ENCODE peak calls at places on chromosomes 7 and 10, in five cellular contexts. K is neural progenitor cell, R is right atrium auricular region, B is stomach, N is adipocyte. E is an unnamed sample. For H3K9me3 and H3K4me1, the result is how much of the 10 kb centered on the place peaks cover.

GRCh38 chr10:58299580-58299979 is 30.6 kb downstream of the CISD1 start:
- DNase-seq in B (peak), R (no peak), N (peak), K (peak), E (peak)

GRCh38 chr10:46229144-46229563 is 57.6 kb upstream of the ANTXRL start:
- DNase-seq in B (peak), R (peak), K (peak), N (peak), E (no peak)

GRCh38 chr10:74910604-74911355 is 84.4 kb downstream of the KAT6B start:
- DNase-seq in N (peak), R (no peak), B (no peak), K (no peak), E (no peak)

GRCh38 chr7:69773535-69774225 is 175.4 kb downstream of the AUTS2 start:
- DNase-seq in B (no peak), N (no peak), R (peak), K (no peak), E (no peak)

GRCh38 chr7:25894902-25895791 is 256.9 kb upstream of the NFE2L3 start:
- DNase-seq in B (peak), K (peak), N (peak), R (peak), E (peak)

GRCh38 chr7:44220046-44220720 is 19.4 kb downstream of the YKT6 start:
- DNase-seq in K (no peak), R (no peak), N (no peak), B (no peak), E (no peak)

GRCh38 chr10:31926765-31927596 is 1.6 kb downstream of the ARHGAP12 start:
- DNase-seq in K (peak), R (no peak), B (no peak), N (peak), E (no peak)

GRCh38 chr10:129972145-129972965 is 8.3 kb upstream of the EBF3 start:
- DNase-seq in R (no peak), N (no peak), B (no peak), K (peak), E (no peak)

GRCh38 chr10:69439813-69440506 is 11.3 kb upstream of the TSPAN15 start:
- DNase-seq in N (peak), K (peak), B (peak), R (no peak), E (no peak)

GRCh38 chr7:74362262-74362661 is 73.1 kb downstream of the CLIP2 start:
- DNase-seq in K (no peak), N (no peak), B (no peak), R (no peak), E (no peak)

GRCh38 chr10:132536241-132536963 is 1.2 kb upstream of the INPP5A start:
- DNase-seq in B (peak), N (no peak), R (no peak), K (peak), E (peak)

GRCh38 chr10:122492006-122492405 is 30.7 kb downstream of the HTRA1 start:
- DNase-seq in N (peak), B (no peak), R (no peak), K (no peak), E (no peak)

GRCh38 chr7:116150588-116150987 is 59.8 kb upstream of the TES start:
- DNase-seq in K (no peak), B (no peak), N (no peak), R (no peak), E (no peak)

GRCh38 chr7:36942558-36943354 is 218.5 kb upstream of the AOAH start:
- DNase-seq in N (no peak), K (no peak), R (no peak), B (no peak), E (no peak)
- H3K9me3 ChIP-seq in N (half or more), K (under half), R (under half), B (under half), E (under half)

GRCh38 chr10:663466-663751 is 26.1 kb downstream of the DIP2C start:
- DNase-seq in K (no peak), B (no peak), N (no peak), R (no peak), E (no peak)
- H3K4me1 ChIP-seq in K (under half), B (under half), N (under half), R (half or more), E (under half)

DNA sequence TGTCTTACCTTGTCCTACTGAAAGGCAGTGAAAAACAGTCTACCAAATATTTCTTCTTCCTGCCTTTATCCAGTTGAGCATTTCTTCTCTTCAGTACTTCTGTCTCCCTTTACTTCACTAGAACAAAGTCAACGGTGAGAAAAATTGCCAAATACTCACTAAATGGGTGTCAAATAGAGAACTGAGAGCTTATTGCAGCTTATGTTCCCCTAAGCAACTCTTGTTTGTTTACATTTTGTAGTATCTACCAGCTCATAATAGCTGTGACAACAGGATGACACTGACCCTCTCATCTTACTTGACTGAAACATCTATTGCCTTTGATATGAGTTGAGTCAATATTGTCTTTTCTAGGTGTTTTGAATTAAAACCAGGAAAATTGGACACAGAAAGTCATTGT is 327.9 kb upstream of the SORCS1 start:
- DNase-seq in B (no peak), N (no peak), K (no peak), R (no peak), E (no peak)
- H3K9me3 ChIP-seq in B (under half), N (under half), K (under half), R (under half), E (under half)

DNA sequence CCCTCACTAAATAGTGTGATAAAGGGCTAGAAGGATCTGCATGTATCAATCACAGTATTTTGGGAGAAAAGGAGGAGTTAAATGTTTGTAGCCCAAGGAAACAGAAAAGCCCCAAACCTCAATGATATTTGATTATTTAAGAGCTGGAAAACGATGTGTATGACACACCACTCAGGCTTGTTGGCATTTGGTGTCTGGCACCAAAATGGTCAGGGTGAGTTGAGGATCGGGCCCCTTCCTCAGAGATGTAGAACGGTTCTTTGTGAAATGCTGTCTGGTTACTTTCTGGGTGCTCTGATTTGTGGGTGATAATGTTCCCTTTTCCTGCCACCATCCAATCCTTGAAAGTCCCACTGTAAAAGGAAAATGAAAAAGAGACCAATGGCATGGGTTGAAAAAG is 113.7 kb downstream of the CCDC3 start:
- DNase-seq in B (no peak), R (no peak), K (no peak), N (no peak), E (no peak)
- H3K4me1 ChIP-seq in B (under half), R (under half), K (under half), N (under half), E (under half)

DNA sequence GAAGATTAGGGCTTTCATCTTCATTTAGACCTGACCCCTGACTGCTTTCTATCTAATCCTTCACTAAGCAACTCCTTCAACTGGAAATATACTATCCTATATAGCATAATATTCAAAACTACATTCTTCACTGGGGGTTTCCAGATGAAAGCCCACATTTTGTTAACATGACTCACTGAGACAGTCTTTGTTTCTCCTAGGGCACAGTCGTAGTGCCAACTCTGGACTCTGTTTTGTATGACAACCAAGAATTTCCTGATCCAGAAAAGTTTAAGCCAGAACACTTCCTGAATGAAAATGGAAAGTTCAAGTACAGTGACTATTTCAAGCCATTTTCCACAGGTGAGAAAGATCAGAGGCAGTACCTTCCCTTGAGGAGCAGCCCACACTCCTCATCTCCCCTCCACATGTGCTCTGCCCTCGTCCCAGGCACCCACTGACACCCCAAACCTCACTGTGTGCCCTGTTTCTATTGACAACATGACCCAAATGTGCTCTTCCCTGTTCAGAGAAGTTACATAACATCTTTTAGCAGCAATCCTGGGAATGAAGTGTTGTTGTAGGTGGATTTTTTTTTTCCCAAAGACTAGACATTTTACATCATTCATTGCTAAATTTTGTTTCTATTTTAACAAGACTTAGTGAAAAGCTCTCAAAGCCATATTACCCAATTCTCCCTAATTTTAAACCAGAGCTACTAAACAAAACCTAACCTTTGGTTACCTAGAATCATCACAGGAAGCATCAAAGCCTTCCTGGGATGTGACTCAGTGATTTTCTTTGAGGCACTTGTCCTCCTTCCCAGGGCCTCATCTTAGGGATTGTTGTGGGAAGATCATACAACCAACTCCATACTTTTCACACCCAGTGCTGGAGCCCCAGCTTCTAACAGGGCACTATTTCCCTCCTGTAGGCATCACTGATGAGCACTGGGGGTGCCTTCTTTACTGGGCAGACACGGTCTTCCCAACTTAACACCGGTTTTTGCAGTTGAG is 10.7 kb downstream of the CYP2E1 start:
- DNase-seq in B (no peak), R (no peak), N (no peak), K (no peak), E (no peak)
- H3K9me3 ChIP-seq in B (under half), R (under half), N (under half), K (under half), E (under half)

GRCh38 chr10:89351402-89352038 is 23.7 kb downstream of the IFIT3 start:
- DNase-seq in B (no peak), N (no peak), K (no peak), R (no peak), E (no peak)
- H3K4me1 ChIP-seq in B (under half), N (half or more), K (under half), R (half or more), E (under half)

DNA sequence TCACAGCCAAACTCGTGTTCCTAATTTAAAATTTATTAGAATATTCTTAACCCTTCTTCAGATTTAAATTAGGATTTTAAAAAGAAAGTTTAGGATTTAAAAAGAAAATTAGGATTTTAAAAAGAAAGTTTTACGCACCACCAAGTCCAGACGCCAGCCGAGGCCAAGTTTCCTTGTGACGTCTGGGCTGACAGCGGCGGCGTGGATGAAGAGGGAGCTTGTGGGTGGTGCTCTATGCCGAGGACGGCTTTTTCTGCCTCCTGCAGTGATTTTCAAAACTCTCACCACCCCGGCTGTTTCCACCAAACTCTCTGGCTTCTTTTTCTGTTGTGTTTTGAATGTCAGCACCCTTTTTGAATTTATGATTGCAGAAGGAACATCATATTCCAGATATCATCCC is 252.9 kb downstream of the DNAJB6 start:
- DNase-seq in B (no peak), R (peak), N (no peak), K (no peak), E (peak)
- H3K9me3 ChIP-seq in B (under half), R (under half), N (under half), K (under half), E (under half)

DNA sequence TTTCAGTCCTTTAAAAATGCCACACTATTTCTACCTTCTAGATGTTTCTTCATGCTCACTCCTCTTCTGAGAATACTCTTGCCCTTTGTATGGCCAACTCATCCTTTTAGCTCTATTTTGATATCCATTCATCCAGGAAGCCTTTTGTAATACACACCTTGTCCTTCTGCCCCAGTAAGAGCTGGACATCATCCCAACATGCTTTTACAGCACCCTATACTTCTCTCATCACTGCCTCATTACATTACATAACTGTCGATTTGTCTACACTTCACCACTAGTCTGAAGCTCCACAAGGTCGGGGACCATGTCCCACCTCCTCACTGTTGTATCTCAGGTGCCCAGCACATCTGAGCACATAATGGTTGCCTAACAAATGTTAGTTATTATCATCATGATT is 29.2 kb downstream of the PRR15 start:
- DNase-seq in N (no peak), K (no peak), B (no peak), R (no peak), E (no peak)
- H3K4me1 ChIP-seq in N (under half), K (under half), B (under half), R (under half), E (under half)